ENCODE peak calls at places on chromosomes 11 and 22, in ten cellular contexts. L is stimulated activated naive B cell treated with anti-CD40 and anti-IgM and Interleukin-4, amounts not matched to agents 10 μg/mL and 1 μg/mL and 100 μg/mL, for 72 hours; H is T-cell; C is HEK293T; E is AG08396; D is activated T-cell treated with anti-CD3 and anti-CD28 coated beads, Interleukin-2, amount 50 U/mL, for 72 hours; F is CD4-positive, alpha-beta T cell; J is activated CD8-positive, alpha-beta T cell treated with anti-CD3 and anti-CD28 coated beads, Interleukin-2, amount 10 ng/mL, durations not matched to agents 7 days and 5 days; B is EH; X is H1. U is an unnamed sample.
A peak's percentile ranks its signal among the peaks of the same experiment; 100 is the strongest.

GRCh38 chr22:45262931-45263789 is 21.6 kb upstream of the UPK3A start:
- DNase-seq in E (no peak), H (no peak), C (no peak), J (no peak), X (no peak), D (no peak), B (peak; percentile 49), L (peak; percentile 90), F (no peak), U (no peak)

GRCh38 chr22:28000361-28000760 is 81.3 kb upstream of the PITPNB start:
- DNase-seq in C (no peak), J (no peak), L (no peak), E (no peak), F (no peak), X (no peak), D (no peak), H (no peak), B (no peak), U (no peak)

GRCh38 chr11:64865286-64866172 is 12.9 kb downstream of the EHD1 start:
- DNase-seq in D (peak; percentile 65), F (no peak), X (no peak), H (no peak), B (peak; percentile 97), E (peak; percentile 62), C (no peak), L (peak; percentile 63), J (no peak), U (no peak)

GRCh38 chr11:14232652-14233051 is 126.3 kb downstream of the RRAS2 start:
- DNase-seq in D (no peak), E (no peak), B (no peak), J (no peak), F (no peak), X (no peak), L (no peak), C (peak; percentile 39), H (no peak), U (no peak)

GRCh38 chr11:46112961-46113617 is 8.2 kb downstream of the PHF21A start:
- DNase-seq in B (peak; percentile 67), C (peak; percentile 61), E (peak; percentile 50), D (no peak), H (peak; percentile 18), J (peak; percentile 53), F (no peak), L (no peak), X (no peak), U (peak; percentile 24)

GRCh38 chr22:36160499-36160942 is at the start of gene APOL3:
- DNase-seq in D (peak; percentile 34), J (peak; percentile 72), C (no peak), H (peak; percentile 29), E (peak; percentile 45), L (no peak), F (peak; percentile 28), X (no peak), B (peak; percentile 66), U (peak; percentile 57)

GRCh38 chr22:39416319-39416718 is 16.7 kb downstream of the TAB1 start:
- DNase-seq in E (no peak), X (no peak), C (no peak), L (no peak), F (no peak), B (no peak), J (no peak), D (no peak), H (no peak), U (no peak)

GRCh38 chr22:19941365-19942070 is at the start of the genes COMT and TXNRD2:
- DNase-seq in C (peak; percentile 88), J (peak; percentile 81), F (peak; percentile 58), D (peak; percentile 85), B (peak; percentile 77), X (no peak), H (peak; percentile 56), L (peak; percentile 47), E (peak; percentile 92), U (peak; percentile 80)

GRCh38 chr11:63769719-63770443 is 1.3 kb upstream of the ZFTA start:
- DNase-seq in E (no peak), C (no peak), H (no peak), B (peak; percentile 28), X (no peak), J (no peak), F (no peak), L (no peak), D (no peak), U (no peak)

GRCh38 chr11:83684071-83684470 is 397.9 kb upstream of the CCDC90B start:
- DNase-seq in J (no peak), H (no peak), F (no peak), D (no peak), B (no peak), L (no peak), E (no peak), C (no peak), X (no peak), U (no peak)

GRCh38 chr11:127362754-127363153 is 362.2 kb upstream of the KIRREL3 start:
- DNase-seq in E (no peak), F (no peak), H (no peak), L (no peak), J (no peak), D (no peak), X (no peak), C (no peak), B (no peak), U (no peak)

GRCh38 chr11:33434294-33434693 is 177.1 kb downstream of the HIPK3 start:
- DNase-seq in D (no peak), H (no peak), F (no peak), L (no peak), E (no peak), X (no peak), C (no peak), B (no peak), J (no peak), U (no peak)

GRCh38 chr11:110297726-110298297 is 1.4 kb upstream of the RDX start:
- DNase-seq in C (no peak), F (no peak), E (no peak), B (no peak), D (no peak), H (no peak), X (no peak), J (no peak), L (no peak), U (no peak)

GRCh38 chr11:119044708-119045107 is 12.3 kb downstream of the HYOU1 start:
- DNase-seq in F (no peak), X (no peak), J (no peak), H (no peak), E (no peak), L (no peak), C (peak; percentile 39), D (no peak), B (no peak), U (no peak)

GRCh38 chr11:41985799-41986198 is 526.3 kb upstream of the LRRC4C start:
- DNase-seq in F (no peak), B (no peak), C (no peak), L (no peak), J (no peak), E (no peak), D (no peak), H (no peak), X (no peak), U (no peak)

GRCh38 chr11:11588890-11589289 is 32.9 kb downstream of the GALNT18 start:
- DNase-seq in E (no peak), C (no peak), B (no peak), D (no peak), J (no peak), F (no peak), X (no peak), L (no peak), H (no peak), U (no peak)

GRCh38 chr11:34063061-34063795 is 11.7 kb downstream of the CAPRIN1 start:
- DNase-seq in B (no peak), D (no peak), F (no peak), E (peak; percentile 20), J (no peak), H (no peak), L (no peak), C (no peak), X (no peak), U (no peak)

GRCh38 chr11:82523141-82523540 is 210.5 kb downstream of the FAM181B start:
- DNase-seq in D (no peak), J (no peak), X (no peak), B (no peak), C (no peak), F (no peak), H (no peak), E (no peak), L (no peak), U (no peak)

GRCh38 chr11:47672283-47672730 is 29.9 kb upstream of the MTCH2 start:
- DNase-seq in B (peak; percentile 6), F (no peak), J (no peak), H (no peak), L (no peak), D (no peak), E (no peak), X (no peak), C (no peak), U (no peak)

GRCh38 chr11:111631034-111631665 is 28.9 kb downstream of the SIK2 start:
- DNase-seq in X (no peak), B (peak; percentile 38), J (no peak), L (no peak), D (no peak), H (no peak), E (no peak), F (no peak), C (no peak), U (no peak)

GRCh38 chr22:46730568-46731245 is 7.3 kb downstream of the CERK start:
- DNase-seq in L (no peak), F (no peak), H (no peak), J (no peak), C (no peak), E (no peak), D (no peak), B (no peak), X (no peak), U (no peak)

GRCh38 chr22:44574057-44574456 is 76.0 kb upstream of the RTL6 start:
- DNase-seq in B (peak; percentile 78), D (no peak), J (no peak), C (no peak), H (no peak), L (no peak), X (no peak), E (peak; percentile 57), F (no peak), U (no peak)

GRCh38 chr11:11987503-11988022 is 20.9 kb downstream of the DKK3 start:
- DNase-seq in D (no peak), L (no peak), X (no peak), H (no peak), B (peak; percentile 73), C (no peak), F (no peak), E (no peak), J (no peak), U (no peak)

GRCh38 chr22:50570861-50571260 is 7.4 kb downstream of the CPT1B start:
- DNase-seq in J (no peak), C (no peak), B (no peak), H (no peak), E (no peak), D (no peak), X (no peak), L (no peak), F (no peak), U (no peak)

GRCh38 chr11:76663912-76664440 is 6.6 kb downstream of the LRRC32 start:
- DNase-seq in J (no peak), L (no peak), E (no peak), C (no peak), F (no peak), D (no peak), H (no peak), B (no peak), X (no peak), U (no peak)

GRCh38 chr11:85307381-85307780 is 319.8 kb downstream of the DLG2 start:
- DNase-seq in J (no peak), F (no peak), L (no peak), D (no peak), X (no peak), E (peak; percentile 3), H (no peak), B (no peak), C (no peak), U (no peak)

GRCh38 chr11:945986-946385 is 20.3 kb downstream of the AP2A2 start:
- DNase-seq in L (no peak), J (no peak), H (no peak), F (no peak), B (peak; percentile 28), C (no peak), E (no peak), D (no peak), X (no peak), U (no peak)

GRCh38 chr11:12066799-12067508 is 43.4 kb upstream of the MICAL2 start:
- DNase-seq in X (no peak), J (no peak), C (peak; percentile 73), D (no peak), B (peak; percentile 97), E (no peak), H (no peak), L (no peak), F (no peak), U (no peak)